ENCODE peak calls at places on chromosomes 11 and 22, in four cellular contexts. C is GM23338, O is GM12878, S is mesenchymal stem cell. F is an unnamed sample.

GRCh38 chr11:68643576-68643975 is 40.8 kb upstream of the GAL start:
- DNase-seq in C (no peak), O (no peak), S (no peak), F (no peak)

GRCh38 chr11:113952070-113952469 is 22.8 kb upstream of the HTR3A start:
- DNase-seq in S (no peak), O (no peak), C (no peak), F (no peak)

GRCh38 chr11:111612211-111612610 is 10.0 kb downstream of the SIK2 start:
- DNase-seq in O (no peak), C (no peak), S (peak), F (peak)

GRCh38 chr22:50261615-50262459 is at the start of gene MAPK12:
- DNase-seq in S (peak), O (no peak), C (peak), F (no peak)

GRCh38 chr11:44145011-44145777 is 49.7 kb downstream of the EXT2 start:
- DNase-seq in S (no peak), O (no peak), C (no peak), F (no peak)

GRCh38 chr11:69641681-69642548 is 959 bp downstream of the CCND1 start:
- DNase-seq in C (no peak), S (no peak), O (no peak), F (no peak)

GRCh38 chr11:86222081-86222480 is 22.5 kb upstream of the EED start:
- DNase-seq in C (no peak), O (no peak), S (no peak), F (no peak)

GRCh38 chr11:113577356-113578163 is 102.4 kb upstream of the DRD2 start:
- DNase-seq in S (no peak), O (no peak), C (peak), F (no peak)

GRCh38 chr11:71372693-71373657 is 75.2 kb downstream of the DHCR7 start:
- DNase-seq in S (peak), O (peak), C (peak), F (no peak)

GRCh38 chr11:73637012-73637411 is 9.4 kb upstream of the PLEKHB1 start:
- DNase-seq in O (no peak), S (no peak), C (no peak), F (no peak)

GRCh38 chr22:20550851-20551744 is 43.7 kb downstream of the MED15 start:
- DNase-seq in S (peak), O (peak), C (peak), F (peak)

GRCh38 chr11:8312966-8313365 is 49.3 kb upstream of the LMO1 start:
- DNase-seq in C (no peak), O (no peak), S (no peak), F (no peak)

GRCh38 chr11:122523841-122524531 is 131.5 kb upstream of the UBASH3B start:
- DNase-seq in S (no peak), C (peak), O (no peak), F (no peak)

GRCh38 chr11:83025267-83025704 is 46.4 kb downstream of the RAB30 start:
- DNase-seq in S (peak), O (no peak), C (peak), F (no peak)

GRCh38 chr11:47918882-47919495 is 61.4 kb upstream of the PTPRJ start:
- DNase-seq in S (peak), C (no peak), O (no peak), F (peak)

GRCh38 chr11:68831124-68831523 is 10.6 kb downstream of the CPT1A start:
- DNase-seq in C (no peak), S (no peak), O (no peak), F (no peak)

GRCh38 chr22:50040717-50041116 is 17.4 kb downstream of the TTLL8 start:
- DNase-seq in O (no peak), C (no peak), S (no peak), F (no peak)

GRCh38 chr11:11993814-11994213 is 14.6 kb downstream of the DKK3 start:
- DNase-seq in O (no peak), C (no peak), S (peak), F (peak)

GRCh38 chr11:133052537-133052936 is 479.8 kb downstream of the OPCML start:
- DNase-seq in C (no peak), O (no peak), S (no peak), F (no peak)

GRCh38 chr11:83403990-83404389 is 117.8 kb upstream of the CCDC90B start:
- DNase-seq in O (no peak), C (peak), S (no peak), F (no peak)

GRCh38 chr11:11481371-11481770 is 128.3 kb upstream of the CSNK2A3 start:
- DNase-seq in O (no peak), C (no peak), S (no peak), F (no peak)

GRCh38 chr11:17540807-17541206 is 3.4 kb downstream of the USH1C start:
- DNase-seq in C (no peak), O (no peak), S (no peak), F (no peak)

GRCh38 chr11:103368151-103368550 is 258.9 kb downstream of the DYNC2H1 start:
- DNase-seq in S (no peak), O (no peak), C (no peak), F (peak)

GRCh38 chr11:9170450-9170849 is 79.1 kb upstream of the SCUBE2 start:
- DNase-seq in S (peak), C (no peak), O (no peak), F (peak)

GRCh38 chr11:10856689-10857603 is 907 bp downstream of the ZBED5 start:
- DNase-seq in S (peak), C (peak), O (peak), F (peak)

GRCh38 chr11:94025695-94026394 is 4.7 kb downstream of the HEPHL1 start:
- DNase-seq in S (no peak), O (no peak), C (no peak), F (peak)

GRCh38 chr11:2139118-2139490 is at the start of gene IGF2:
- DNase-seq in S (peak), O (no peak), C (peak), F (no peak)

GRCh38 chr11:128105950-128106349 is 481.4 kb downstream of the ETS1 start:
- DNase-seq in S (no peak), O (no peak), C (no peak), F (no peak)

GRCh38 chr22:19983701-19984100 is 32.9 kb downstream of the ARVCF start:
- DNase-seq in S (no peak), O (no peak), C (no peak), F (no peak)

GRCh38 chr11:86743223-86744118 is 56.9 kb upstream of the PRSS23 start:
- DNase-seq in C (no peak), O (no peak), S (peak), F (peak)

GRCh38 chr11:8285796-8286195 is 22.1 kb upstream of the LMO1 start:
- DNase-seq in C (no peak), O (no peak), S (no peak), F (no peak)

GRCh38 chr11:93051181-93051580 is 81.7 kb downstream of the MTNR1B start:
- DNase-seq in O (no peak), C (no peak), S (peak), F (peak)

GRCh38 chr22:33922268-33922667 is 2.0 kb upstream of the LARGE1 start:
- DNase-seq in S (peak), C (peak), O (no peak), F (peak)

GRCh38 chr11:5600374-5600851 is 4.0 kb downstream of the TRIM6 start:
- DNase-seq in O (peak), S (peak), C (peak), F (peak)
- H3K4me2 ChIP-seq in O (no peak), S (no peak), C (peak), F (peak)

GRCh38 chr22:27685971-27686370 is 115.6 kb downstream of the MN1 start:
- DNase-seq in O (no peak), S (no peak), C (no peak), F (no peak)
- H2AFZ ChIP-seq in O (no peak), S (no peak), C (no peak), F (no peak)

GRCh38 chr22:41911292-41911611 is 3.6 kb downstream of the SHISA8 start:
- DNase-seq in C (no peak), S (no peak), O (no peak), F (no peak)

GRCh38 chr22:41909290-41910049 is 5.4 kb downstream of the SHISA8 start:
- DNase-seq in C (peak), S (no peak), O (no peak), F (no peak)

GRCh38 chr22:41910599-41911291 is 4.1 kb downstream of the SHISA8 start:
- DNase-seq in O (no peak), S (no peak), C (peak), F (no peak)

GRCh38 chr22:41908409-41909289 is 6.2 kb downstream of the SHISA8 start:
- DNase-seq in C (peak), S (no peak), O (no peak), F (no peak)

GRCh38 chr22:41910050-41910598 is 4.8 kb downstream of the SHISA8 start:
- DNase-seq in O (no peak), C (peak), S (no peak), F (no peak)
- H3K4me2 ChIP-seq in O (peak), C (peak), S (peak), F (peak)

GRCh38 chr11:126456783-126457542 is 101.5 kb downstream of the ST3GAL4 start:
- DNase-seq in C (no peak), O (no peak), S (no peak), F (no peak)
- H2AFZ ChIP-seq in C (no peak), O (no peak), S (no peak), F (no peak)

GRCh38 chr22:37752189-37753061 is 55.3 kb upstream of the GCAT start:
- DNase-seq in C (no peak), S (peak), O (no peak), F (peak)

GRCh38 chr22:37751449-37752188 is 54.8 kb downstream of the TRIOBP start:
- DNase-seq in S (no peak), O (no peak), C (no peak), F (no peak)

GRCh38 chr22:37750596-37751162 is 53.8 kb downstream of the TRIOBP start:
- DNase-seq in O (no peak), C (no peak), S (no peak), F (no peak)

GRCh38 chr22:37749831-37750595 is 53.2 kb downstream of the TRIOBP start:
- DNase-seq in C (no peak), O (no peak), S (peak), F (peak)

DNA sequence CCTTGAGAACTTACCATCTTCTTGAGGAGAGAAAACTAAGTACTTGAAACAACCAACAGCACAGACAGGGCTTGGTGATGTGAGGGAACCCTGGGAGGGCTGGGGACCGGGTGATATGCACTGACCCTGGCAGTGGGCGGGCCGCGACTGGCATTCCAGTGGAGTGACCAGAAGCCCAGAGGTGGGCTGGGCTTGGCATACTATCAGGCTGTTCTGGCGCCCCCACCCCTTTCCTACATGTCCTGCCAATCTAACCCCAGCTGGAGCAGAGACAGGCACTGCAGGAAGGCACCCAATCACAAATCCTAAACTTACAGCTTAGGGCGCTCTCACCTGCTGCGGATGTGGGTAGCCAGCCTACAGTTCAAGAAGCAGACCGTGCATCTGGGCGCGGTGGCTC is 54.0 kb upstream of the GCAT start:
- DNase-seq in O (no peak), S (no peak), C (no peak), F (no peak)
- H3K4me2 ChIP-seq in O (no peak), S (no peak), C (no peak), F (peak)

F was measured in astrocyte.